ENCODE peak calls at places on chromosomes 7 and 10, in seven cellular contexts. N, D, X, I, Y, G and B are unnamed samples. For H3K4me1, the result is how much of the 10 kb centered on the place peaks cover.

GRCh38 chr7:55130079-55130476 is 111.3 kb downstream of the EGFR start:
- DNase-seq in G (no peak), X (no peak), N (no peak), D (no peak), I (peak), Y (no peak), B (no peak)

GRCh38 chr10:5271526-5271925 is 74.9 kb downstream of the AKR1C4 start:
- DNase-seq in Y (no peak), G (no peak), I (no peak), X (no peak), N (no peak), D (no peak), B (no peak)

GRCh38 chr10:106931159-106931852 is 233.2 kb downstream of the SORCS1 start:
- DNase-seq in D (no peak), X (no peak), I (no peak), G (no peak), Y (no peak), N (no peak), B (no peak)

GRCh38 chr7:27184342-27185012 is 555 bp downstream of the HOXA11 start:
- DNase-seq in G (peak), I (peak), X (no peak), D (peak), N (peak), Y (no peak), B (no peak)

GRCh38 chr7:5766321-5766761 is 15.1 kb downstream of the RNF216 start:
- DNase-seq in G (no peak), X (no peak), D (peak), Y (no peak), N (no peak), I (peak), B (no peak)

GRCh38 chr10:60975716-60976115 is 31.7 kb upstream of the RHOBTB1 start:
- DNase-seq in X (no peak), N (no peak), Y (no peak), D (no peak), I (peak), G (no peak), B (no peak)

GRCh38 chr10:6473430-6473829 is 106.6 kb downstream of the PRKCQ start:
- DNase-seq in D (no peak), G (no peak), N (no peak), Y (peak), I (no peak), X (peak), B (peak)

GRCh38 chr10:29105516-29106215 is 183.2 kb upstream of the LYZL1 start:
- DNase-seq in N (no peak), Y (no peak), G (no peak), D (peak), I (peak), X (no peak), B (no peak)

GRCh38 chr7:155206286-155207020 is 91.2 kb upstream of the INSIG1 start:
- DNase-seq in X (peak), Y (peak), I (peak), G (no peak), N (peak), D (peak), B (peak)

GRCh38 chr10:7986851-7987250 is 67.6 kb upstream of the GATA3 start:
- DNase-seq in N (no peak), I (peak), X (no peak), G (no peak), D (no peak), Y (no peak), B (no peak)

GRCh38 chr10:92690211-92691041 is 671 bp downstream of the HHEX start:
- DNase-seq in Y (no peak), G (no peak), N (no peak), X (peak), I (peak), D (peak), B (peak)

GRCh38 chr7:116782177-116782711 is 80.1 kb upstream of the CAPZA2 start:
- DNase-seq in G (no peak), I (peak), X (no peak), Y (no peak), N (no peak), D (peak), B (no peak)

GRCh38 chr10:57015595-57016303 is 654.7 kb upstream of the ZWINT start:
- DNase-seq in I (no peak), D (no peak), N (no peak), X (no peak), G (peak), Y (no peak), B (no peak)

GRCh38 chr10:48523212-48523819 is 81.6 kb downstream of the ARHGAP22 start:
- DNase-seq in Y (no peak), D (peak), X (no peak), I (peak), G (no peak), N (peak), B (no peak)

GRCh38 chr7:81956520-81956919 is 186.7 kb upstream of the HGF start:
- DNase-seq in N (no peak), G (no peak), D (peak), I (peak), Y (peak), X (no peak), B (no peak)

GRCh38 chr7:28145090-28145626 is 35.4 kb downstream of the JAZF1 start:
- DNase-seq in I (no peak), X (no peak), D (no peak), G (no peak), Y (no peak), N (no peak), B (no peak)

GRCh38 chr7:69843653-69844052 is 245.4 kb downstream of the AUTS2 start:
- DNase-seq in X (no peak), N (no peak), G (no peak), D (no peak), Y (peak), I (no peak), B (no peak)

GRCh38 chr10:125159486-125159931 is 854 bp downstream of the CTBP2 start:
- DNase-seq in X (no peak), Y (no peak), D (no peak), G (no peak), I (no peak), N (peak), B (no peak)

GRCh38 chr7:111530356-111530668 is 32.0 kb downstream of the IMMP2L start:
- DNase-seq in G (no peak), N (no peak), Y (no peak), I (no peak), X (no peak), D (no peak), B (no peak)

GRCh38 chr7:128831178-128831993 is 1.2 kb downstream of the FLNC start:
- DNase-seq in I (peak), G (no peak), D (peak), Y (peak), N (peak), X (peak), B (no peak)

GRCh38 chr7:43844257-43844656 is 25.1 kb downstream of the MRPS24 start:
- DNase-seq in X (no peak), Y (no peak), N (no peak), D (peak), I (no peak), G (no peak), B (no peak)

GRCh38 chr7:41538810-41539724 is 163.8 kb downstream of the INHBA start:
- DNase-seq in G (no peak), X (no peak), N (no peak), Y (no peak), D (no peak), I (peak), B (no peak)

GRCh38 chr10:68955414-68955785 is 570 bp upstream of the DDX21 start:
- DNase-seq in X (no peak), Y (no peak), N (no peak), G (no peak), D (no peak), I (no peak), B (no peak)

GRCh38 chr10:86079088-86079487 is 287.5 kb downstream of the GRID1 start:
- DNase-seq in N (no peak), X (no peak), D (peak), G (no peak), Y (no peak), I (no peak), B (no peak)

GRCh38 chr10:43906470-43906869 is 257.8 kb upstream of the ZNF32 start:
- DNase-seq in G (no peak), D (no peak), X (no peak), I (no peak), Y (no peak), N (peak), B (no peak)

GRCh38 chr10:130141878-130142277 is 5.7 kb downstream of the GLRX3 start:
- DNase-seq in Y (peak), D (no peak), N (no peak), X (no peak), G (no peak), I (no peak), B (no peak)

GRCh38 chr7:74153736-74154135 is 20.4 kb upstream of the EIF4H start:
- DNase-seq in D (peak), X (no peak), G (no peak), Y (no peak), I (no peak), N (no peak), B (no peak)

GRCh38 chr7:77995717-77996116 is 197.1 kb downstream of the PHTF2 start:
- DNase-seq in X (no peak), I (peak), N (no peak), D (no peak), G (no peak), Y (peak), B (no peak)

GRCh38 chr10:44293306-44293778 is 91.6 kb downstream of the CXCL12 start:
- DNase-seq in D (no peak), G (no peak), I (no peak), Y (no peak), X (no peak), N (no peak), B (no peak)

GRCh38 chr7:34748244-34749039 is 90.4 kb downstream of the NPSR1 start:
- DNase-seq in G (peak), N (no peak), X (no peak), Y (no peak), D (peak), I (peak), B (no peak)

DNA sequence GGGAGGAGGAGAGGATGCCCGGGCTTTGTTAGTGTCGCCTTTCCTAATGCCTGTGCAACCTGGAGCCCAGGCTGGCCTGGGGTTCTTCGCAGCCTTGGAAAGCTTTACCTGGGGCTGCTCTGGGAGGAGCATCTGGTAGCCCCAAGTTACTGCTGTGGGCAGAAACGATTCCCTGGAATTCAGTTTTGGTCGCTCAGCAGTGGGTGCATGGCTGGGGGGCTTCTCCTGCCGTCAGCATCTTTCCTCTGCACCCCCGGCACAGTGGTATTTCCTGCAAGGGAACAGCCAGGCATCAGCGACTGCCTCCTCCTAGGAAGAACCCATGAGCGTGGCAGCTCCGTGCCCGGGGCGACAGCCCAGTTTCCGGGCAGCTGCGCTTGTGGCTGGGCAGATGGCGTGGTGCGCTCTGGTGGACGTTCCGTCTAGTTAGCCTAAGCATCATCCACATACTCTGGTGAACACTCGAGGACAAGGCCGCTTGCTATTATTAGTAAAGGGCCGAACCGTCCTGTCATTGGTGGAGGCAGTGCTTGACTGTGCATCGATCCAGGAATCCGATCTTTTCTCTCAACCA is 107.0 kb upstream of the BTBD16 start:
- DNase-seq in Y (no peak), I (no peak), D (no peak), N (no peak), X (no peak), G (no peak), B (no peak)
- H3K27ac ChIP-seq in Y (no peak), I (no peak), D (no peak), N (no peak), X (no peak), G (no peak), B (no peak)

GRCh38 chr7:83159731-83160130 is 3.0 kb downstream of the PCLO start:
- DNase-seq in X (no peak), Y (no peak), D (peak), G (no peak), N (no peak), I (no peak), B (no peak)
- H3K4me1 ChIP-seq in X (under half), Y (under half), D (under half), G (under half), N (under half), I (under half), B (under half)

GRCh38 chr10:3538850-3539531 is 246.0 kb downstream of the KLF6 start:
- DNase-seq in I (peak), D (peak), X (no peak), N (no peak), G (peak), Y (no peak), B (no peak)
- H3K27ac ChIP-seq in I (peak), D (peak), X (no peak), N (no peak), G (no peak), Y (no peak), B (no peak)

DNA sequence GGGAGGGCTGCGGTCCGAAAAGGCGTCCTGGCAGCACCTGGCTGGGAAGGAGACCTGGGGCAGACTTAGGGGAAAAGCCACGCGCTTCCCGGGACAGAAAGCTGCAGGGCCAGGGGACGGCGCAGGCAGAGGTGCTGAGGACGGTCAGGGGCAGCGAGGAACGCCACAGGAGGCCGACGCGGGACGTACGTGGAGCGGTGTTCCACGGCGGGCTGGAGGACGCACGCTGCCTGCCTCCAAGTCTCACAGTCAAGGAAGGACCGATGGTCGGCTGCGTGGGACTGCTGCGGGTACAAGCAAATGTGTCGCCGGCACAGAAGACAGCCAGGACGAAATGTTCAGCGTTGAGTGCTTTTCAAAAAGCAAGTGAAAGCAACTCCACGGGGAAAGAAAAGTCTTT is 245.2 kb downstream of the ELFN1 start:
- DNase-seq in I (no peak), N (no peak), X (no peak), Y (no peak), G (no peak), D (no peak), B (no peak)
- H3K4me1 ChIP-seq in I (under half), N (under half), X (under half), Y (under half), G (under half), D (under half), B (under half)

DNA sequence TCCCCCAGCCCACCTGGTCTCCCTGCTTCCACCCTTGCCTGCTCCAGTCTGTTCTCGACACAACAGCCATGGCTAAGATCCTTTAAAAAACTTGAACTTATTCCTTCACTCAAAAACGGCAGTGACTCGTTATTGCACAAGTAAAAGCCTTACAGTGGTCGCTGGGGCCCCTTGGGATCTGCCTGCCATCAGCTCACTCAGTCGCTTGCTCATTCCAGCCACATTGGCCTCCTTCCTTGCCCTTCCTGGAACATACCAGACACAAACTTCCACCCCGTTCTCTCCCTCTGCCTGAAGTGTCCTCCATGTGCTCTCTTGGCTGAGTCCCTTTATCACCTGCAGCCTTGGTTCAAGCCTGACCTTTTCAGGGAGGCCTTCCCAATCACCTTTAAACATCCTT is 4.7 kb downstream of the CCNY start:
- DNase-seq in G (no peak), Y (no peak), X (no peak), I (peak), N (no peak), D (peak), B (no peak)
- H3K27ac ChIP-seq in G (no peak), Y (no peak), X (peak), I (no peak), N (peak), D (no peak), B (no peak)

DNA sequence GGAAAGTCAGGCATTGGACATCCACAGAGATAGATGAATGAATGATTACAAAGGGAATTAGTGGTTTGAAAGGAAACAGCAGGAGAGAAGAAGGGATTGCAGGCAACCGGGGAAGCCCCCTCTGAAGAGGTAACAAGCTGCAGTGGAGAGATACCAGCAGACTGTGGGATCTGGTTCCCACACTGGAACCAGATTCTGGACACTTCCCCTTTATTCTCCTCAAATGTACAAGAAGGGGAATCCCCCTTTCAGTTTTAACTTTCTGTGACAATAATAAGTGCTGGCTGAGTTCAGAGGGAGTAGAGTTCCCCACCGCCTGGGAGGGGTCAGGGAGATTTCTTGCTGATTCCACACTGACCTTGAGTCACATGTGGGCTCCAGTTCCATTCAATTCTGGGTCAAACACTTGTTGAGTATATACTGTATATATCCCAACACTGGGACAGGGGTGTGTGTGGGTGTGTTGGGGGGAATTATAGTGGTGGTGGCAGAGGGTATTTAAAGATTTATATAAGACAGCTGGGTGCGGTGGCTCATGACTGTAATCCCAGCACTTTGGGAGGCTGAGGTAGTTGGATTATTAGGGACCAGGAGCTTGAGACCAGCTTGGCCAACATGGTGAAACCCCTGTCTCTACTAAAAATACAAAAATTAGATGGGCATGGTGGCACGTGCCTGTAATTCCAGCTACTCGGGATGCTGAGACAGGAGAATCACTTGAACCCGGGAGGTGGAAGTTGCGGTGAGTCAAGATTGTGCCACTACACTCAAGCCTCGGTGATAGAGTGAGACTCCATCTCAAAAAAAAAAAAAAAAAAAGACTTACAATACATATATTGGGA is 16.5 kb upstream of the DDIT4 start:
- DNase-seq in N (no peak), I (no peak), X (no peak), G (no peak), Y (peak), D (no peak), B (no peak)
- H3K4me1 ChIP-seq in N (under half), I (under half), X (half or more), G (under half), Y (half or more), D (under half), B (half or more)